ENCODE peak calls at places on chromosomes 2 and 18, in nine cellular contexts. D is neural progenitor cell, Q is MM.1S, M is OCI-LY7, O is SK-N-SH, Z is HCT116, L is hepatocyte, V is GM23248, G is GM23338. F is an unnamed sample. For H3K79me2, the result is how much of the 10 kb centered on the place peaks cover.

GRCh38 chr2:164782323-164782722 is 59.3 kb downstream of the COBLL1 start:
- DNase-seq in D (no peak), Q (no peak), M (no peak), O (no peak), Z (no peak), L (no peak), V (peak), G (no peak), F (no peak)

GRCh38 chr2:181426687-181427086 is 30.5 kb upstream of the ITGA4 start:
- DNase-seq in D (peak), Q (no peak), M (no peak), O (no peak), Z (no peak), L (no peak), V (no peak), G (no peak), F (no peak)

GRCh38 chr2:239238839-239239606 is 161.8 kb downstream of the HDAC4 start:
- DNase-seq in D (no peak), Q (no peak), M (no peak), O (no peak), Z (no peak), L (no peak), V (no peak), G (no peak), F (no peak)

GRCh38 chr2:206176886-206177285 is 17.2 kb downstream of the EEF1B2 start:
- DNase-seq in D (no peak), Q (no peak), M (no peak), O (no peak), Z (no peak), L (no peak), V (no peak), G (no peak), F (no peak)

GRCh38 chr2:11111811-11112425 is 43.3 kb upstream of the SLC66A3 start:
- DNase-seq in D (no peak), Q (no peak), M (no peak), O (no peak), Z (peak), L (no peak), V (no peak), G (peak), F (no peak)

GRCh38 chr2:96800762-96801463 is 15.2 kb upstream of the CNNM3 start:
- DNase-seq in D (peak), Q (no peak), M (peak), O (peak), Z (no peak), L (peak), V (peak), G (peak), F (peak)

GRCh38 chr2:28444951-28445350 is 50.9 kb upstream of the PLB1 start:
- DNase-seq in D (no peak), Q (no peak), M (no peak), O (no peak), Z (no peak), L (no peak), V (no peak), G (no peak), F (no peak)

GRCh38 chr2:53751728-53752127 is 15.9 kb upstream of the CHAC2 start:
- DNase-seq in D (no peak), Q (no peak), M (no peak), O (no peak), Z (no peak), L (no peak), V (peak), G (no peak), F (peak)

GRCh38 chr18:70491734-70492348 is 203.0 kb downstream of the SOCS6 start:
- DNase-seq in D (peak), Q (peak), M (peak), O (peak), Z (peak), L (peak), V (peak), G (peak), F (peak)

GRCh38 chr2:222811828-222812227 is 49.0 kb upstream of the ACSL3 start:
- DNase-seq in D (no peak), Q (no peak), M (no peak), O (no peak), Z (no peak), L (no peak), V (no peak), G (no peak), F (no peak)

GRCh38 chr2:2174956-2175355 is 156.1 kb downstream of the MYT1L start:
- DNase-seq in D (no peak), Q (no peak), M (no peak), O (no peak), Z (no peak), L (no peak), V (no peak), G (peak), F (no peak)

GRCh38 chr2:30245364-30245763 is 14.0 kb downstream of the LBH start:
- DNase-seq in D (no peak), Q (no peak), M (no peak), O (no peak), Z (no peak), L (no peak), V (no peak), G (no peak), F (no peak)
- H3K79me2 ChIP-seq in D (under half), Q (under half), M (under half), O (half or more), Z (under half), L (half or more), V (half or more), G (under half), F (under half)

DNA sequence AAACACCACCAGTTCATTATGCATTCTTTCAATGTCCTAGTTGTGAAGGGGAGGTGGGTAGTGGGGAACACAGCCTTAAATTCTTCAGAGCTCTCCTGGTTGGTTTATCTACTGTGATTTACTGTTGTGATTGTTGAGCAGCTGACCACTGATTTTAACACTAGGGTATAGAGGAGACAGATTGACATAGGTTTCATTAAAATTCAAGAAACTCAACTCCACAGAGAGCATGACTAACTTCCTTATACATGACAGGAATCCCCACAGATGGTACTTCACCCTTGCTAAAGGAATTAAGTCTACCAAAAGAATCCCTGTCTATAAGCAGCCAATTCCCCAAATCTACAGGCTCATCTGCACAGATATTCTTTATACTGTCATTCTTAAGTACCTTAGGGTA is 1377.8 kb upstream of the PIK3C3 start:
- DNase-seq in D (no peak), Q (no peak), M (no peak), O (no peak), Z (no peak), L (no peak), V (no peak), G (no peak), F (no peak)
- TF ChIP-seq EZH2phosphoT487 in D (no peak), Q (no peak), M (no peak), O (no peak), Z (no peak), L (no peak), V (no peak), G (no peak), F (no peak)

GRCh38 chr2:73837847-73838585 is 9.3 kb downstream of the STAMBP start:
- DNase-seq in D (no peak), Q (no peak), M (no peak), O (no peak), Z (no peak), L (no peak), V (no peak), G (no peak), F (no peak)

GRCh38 chr2:73832905-73833304 is 4.1 kb downstream of the STAMBP start:
- DNase-seq in D (no peak), Q (peak), M (peak), O (no peak), Z (no peak), L (no peak), V (no peak), G (no peak), F (peak)

GRCh38 chr2:73838889-73839539 is 10.3 kb downstream of the STAMBP start:
- DNase-seq in D (no peak), Q (no peak), M (no peak), O (no peak), Z (no peak), L (no peak), V (no peak), G (no peak), F (peak)

GRCh38 chr2:73839653-73840411 is 11.1 kb downstream of the STAMBP start:
- DNase-seq in D (no peak), Q (no peak), M (no peak), O (no peak), Z (no peak), L (no peak), V (peak), G (no peak), F (no peak)

GRCh38 chr2:73836141-73836943 is 7.6 kb downstream of the STAMBP start:
- DNase-seq in D (no peak), Q (no peak), M (no peak), O (no peak), Z (no peak), L (no peak), V (no peak), G (no peak), F (no peak)
- H3K79me2 ChIP-seq in D (under half), Q (under half), M (under half), O (under half), Z (under half), L (under half), V (under half), G (under half), F (under half)

DNA sequence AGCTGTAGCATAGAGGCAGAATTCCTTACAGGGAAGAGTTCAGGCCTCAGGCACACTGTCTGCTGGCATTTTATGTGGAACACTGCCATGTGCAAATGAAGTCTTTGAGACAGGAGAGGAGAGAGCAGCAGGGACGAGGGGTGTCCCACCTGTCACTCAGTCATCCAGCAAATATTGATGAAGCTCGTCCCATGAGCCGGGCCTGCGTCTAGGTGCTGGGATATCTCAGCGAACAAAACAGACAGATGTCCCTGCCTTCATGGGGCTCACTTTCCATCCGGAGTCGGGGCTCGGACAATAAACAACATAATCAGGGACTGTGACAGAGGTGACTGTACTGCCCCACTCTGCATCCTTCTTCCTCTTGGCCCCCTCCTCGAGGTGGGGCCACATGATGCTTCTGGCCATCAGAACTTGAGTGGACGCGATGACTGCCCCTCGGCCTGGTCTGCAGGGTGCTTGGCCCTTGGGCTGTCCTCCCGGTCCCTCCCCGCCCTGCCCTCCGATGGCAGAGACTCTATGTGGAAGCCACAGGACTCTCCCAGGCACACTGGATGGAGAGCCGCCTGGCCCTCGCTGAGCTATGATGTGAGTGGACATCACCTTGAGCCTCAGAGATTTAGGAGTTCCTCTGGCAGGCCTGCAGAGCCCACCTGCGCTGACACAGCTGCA is 78.8 kb downstream of the MBP start:
- DNase-seq in D (no peak), Q (no peak), M (no peak), O (no peak), Z (no peak), L (no peak), V (no peak), G (no peak), F (no peak)
- TF ChIP-seq EZH2phosphoT487 in D (no peak), Q (no peak), M (no peak), O (no peak), Z (no peak), L (no peak), V (no peak), G (no peak), F (no peak)

DNA sequence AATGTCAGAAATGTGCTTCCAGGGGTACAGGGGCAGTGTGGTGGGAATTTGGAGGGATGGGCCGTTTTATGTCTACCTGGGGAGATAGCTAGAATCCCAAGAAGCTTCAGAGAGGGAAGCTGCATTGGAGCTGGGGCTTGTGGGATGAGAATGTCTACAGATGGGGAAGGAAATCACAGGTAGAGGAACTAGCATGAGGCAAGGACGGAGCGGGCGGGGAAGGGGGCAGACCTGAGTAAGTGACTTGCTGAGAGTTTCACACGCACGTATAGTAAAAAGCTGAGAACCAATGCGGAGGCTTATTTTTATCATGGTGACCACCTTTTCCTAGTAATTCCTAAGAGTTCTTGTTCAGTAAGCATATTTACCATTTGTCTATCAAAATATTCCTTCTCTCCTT is 6.3 kb downstream of the C2orf80 start:
- DNase-seq in D (peak), Q (no peak), M (no peak), O (no peak), Z (no peak), L (no peak), V (no peak), G (peak), F (no peak)
- H3K79me2 ChIP-seq in D (under half), Q (under half), M (under half), O (under half), Z (under half), L (under half), V (under half), G (under half), F (under half)

GRCh38 chr2:112923967-112924338 is 13.0 kb downstream of the IL37 start:
- DNase-seq in D (no peak), Q (no peak), M (no peak), O (no peak), Z (no peak), L (no peak), V (no peak), G (no peak), F (no peak)

GRCh38 chr2:112926707-112927106 is 15.7 kb downstream of the IL37 start:
- DNase-seq in D (no peak), Q (no peak), M (no peak), O (no peak), Z (no peak), L (no peak), V (no peak), G (no peak), F (no peak)

GRCh38 chr2:112923237-112923966 is 12.4 kb downstream of the IL37 start:
- DNase-seq in D (no peak), Q (no peak), M (no peak), O (no peak), Z (no peak), L (no peak), V (peak), G (no peak), F (peak)

GRCh38 chr2:112924348-112924747 is 13.4 kb downstream of the IL37 start:
- DNase-seq in D (no peak), Q (no peak), M (no peak), O (no peak), Z (no peak), L (no peak), V (no peak), G (no peak), F (no peak)

DNA sequence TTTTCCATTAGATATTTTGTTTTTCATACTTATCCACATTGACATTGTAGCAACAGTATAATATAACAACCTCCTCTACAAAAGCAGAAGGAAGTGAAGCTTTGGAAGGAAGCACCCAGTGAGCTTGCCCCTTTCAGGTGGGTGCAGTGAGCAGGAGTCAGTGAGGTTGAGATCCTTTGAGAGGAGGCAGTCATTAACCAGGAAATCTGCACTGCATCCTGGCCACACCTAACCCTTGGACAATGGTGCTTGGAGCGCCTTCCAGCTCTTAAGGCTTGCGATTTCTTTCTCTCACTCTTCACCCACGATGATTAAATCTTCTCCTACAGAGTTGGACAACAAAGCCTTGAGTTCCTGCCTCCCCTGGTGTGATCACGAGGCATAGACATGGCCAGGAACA is 13.9 kb downstream of the IL37 start:
- DNase-seq in D (no peak), Q (no peak), M (no peak), O (no peak), Z (no peak), L (peak), V (no peak), G (no peak), F (no peak)
- TF ChIP-seq EZH2phosphoT487 in D (no peak), Q (no peak), M (no peak), O (no peak), Z (no peak), L (no peak), V (no peak), G (no peak), F (no peak)

GRCh38 chr2:61469424-61470121 is 1.3 kb downstream of the USP34 start:
- DNase-seq in D (no peak), Q (no peak), M (no peak), O (no peak), Z (no peak), L (peak), V (peak), G (no peak), F (peak)

GRCh38 chr2:61460168-61460567 is 10.7 kb downstream of the USP34 start:
- DNase-seq in D (no peak), Q (no peak), M (no peak), O (no peak), Z (no peak), L (no peak), V (peak), G (no peak), F (peak)

GRCh38 chr2:61461404-61461803 is 9.5 kb downstream of the USP34 start:
- DNase-seq in D (no peak), Q (no peak), M (no peak), O (no peak), Z (no peak), L (no peak), V (no peak), G (no peak), F (no peak)

GRCh38 chr2:61463769-61464475 is 7.0 kb downstream of the USP34 start:
- DNase-seq in D (peak), Q (no peak), M (no peak), O (no peak), Z (no peak), L (no peak), V (no peak), G (no peak), F (no peak)

DNA sequence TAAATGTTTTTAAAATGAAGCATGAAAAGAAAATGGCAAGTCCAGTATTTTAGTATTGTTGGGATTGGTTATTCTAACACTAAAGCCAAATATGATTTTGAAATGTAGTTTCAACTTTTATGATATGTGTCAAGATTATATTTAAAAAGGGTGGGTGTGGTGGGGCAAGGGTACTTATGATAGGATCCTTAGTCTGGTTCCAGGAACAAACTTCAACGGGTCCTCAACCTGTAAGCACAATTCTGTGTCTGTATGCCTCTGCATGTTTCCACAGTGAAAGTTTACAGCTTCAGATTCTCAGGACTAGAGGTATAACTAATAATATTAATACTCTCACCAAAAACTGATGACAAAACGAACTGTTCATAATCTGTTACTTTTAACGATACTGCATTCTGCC is 5.8 kb downstream of the USP34 start:
- DNase-seq in D (no peak), Q (no peak), M (no peak), O (no peak), Z (no peak), L (no peak), V (no peak), G (no peak), F (no peak)
- H3K79me2 ChIP-seq in D (half or more), Q (half or more), M (half or more), O (half or more), Z (half or more), L (half or more), V (half or more), G (half or more), F (half or more)

GRCh38 chr2:61993422-61994024 is 88.0 kb downstream of the COMMD1 start:
- DNase-seq in D (peak), Q (peak), M (peak), O (peak), Z (peak), L (peak), V (peak), G (peak), F (peak)
- TF ChIP-seq EZH2phosphoT487 in D (no peak), Q (no peak), M (no peak), O (no peak), Z (no peak), L (no peak), V (no peak), G (no peak), F (no peak)

DNA sequence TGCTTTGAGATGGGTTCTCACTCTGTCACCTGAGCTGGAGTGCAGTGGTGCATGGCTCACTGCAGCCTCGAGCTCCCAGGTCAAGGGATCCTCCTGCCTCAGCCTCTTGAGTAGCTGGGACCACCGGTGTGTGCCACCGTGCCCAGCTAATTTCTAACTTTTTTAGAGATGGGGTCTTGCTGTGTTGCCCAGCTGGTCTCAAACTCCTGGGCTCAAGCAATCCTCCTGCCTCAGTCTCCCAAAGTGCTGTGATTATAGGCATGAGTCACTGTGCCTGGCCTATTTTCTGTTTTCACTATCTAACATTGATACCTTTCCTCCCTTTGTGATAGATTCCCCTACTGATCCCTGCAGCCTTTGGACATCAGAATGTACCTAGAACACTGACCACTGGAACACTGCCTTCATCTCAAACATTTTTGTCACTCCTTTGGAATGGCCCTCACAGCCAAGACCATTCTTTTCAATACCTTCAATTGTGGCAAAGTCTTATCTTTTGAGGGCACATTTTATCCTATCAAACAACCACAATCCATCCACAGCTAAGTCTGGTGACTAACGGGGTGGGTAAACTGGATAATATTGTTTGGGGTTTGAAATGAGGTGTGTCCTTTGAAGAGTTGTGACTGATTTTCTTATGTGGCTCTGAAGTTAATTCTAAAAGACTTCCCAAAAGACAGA is 43.7 kb downstream of the EPAS1 start:
- DNase-seq in D (no peak), Q (no peak), M (no peak), O (no peak), Z (no peak), L (no peak), V (no peak), G (no peak), F (no peak)
- H3K79me2 ChIP-seq in D (under half), Q (under half), M (under half), O (half or more), Z (under half), L (half or more), V (half or more), G (under half), F (half or more)

F was measured in PC-3.